ENCODE peak calls at places on chromosomes 7 and 10, in eight cellular contexts. One of them, this sample, is unnamed.

GRCh38 chr7:130841416-130841815 is 107.4 kb upstream of the KLF14 start:
- DNase-seq in stomach: no peak
- DNase-seq in caudate nucleus: no peak
- DNase-seq in adrenal gland: no peak
- DNase-seq in PC-9: no peak
- DNase-seq in mammary epithelial cell: no peak
- DNase-seq in right cardiac atrium: no peak
- DNase-seq in A549: no peak
- DNase-seq in this sample: no peak

GRCh38 chr7:144824360-144824759 is 11.5 kb downstream of the TPK1 start:
- DNase-seq in PC-9: peak; percentile 65
- DNase-seq in mammary epithelial cell: peak; percentile 60
- DNase-seq in right cardiac atrium: no peak
- DNase-seq in adrenal gland: no peak
- DNase-seq in stomach: no peak
- DNase-seq in caudate nucleus: no peak
- DNase-seq in A549: peak; percentile 9
- DNase-seq in this sample: no peak

GRCh38 chr10:72906446-72906845 is 12.9 kb downstream of the OIT3 start:
- DNase-seq in mammary epithelial cell: peak; percentile 7
- DNase-seq in A549: no peak
- DNase-seq in right cardiac atrium: no peak
- DNase-seq in stomach: no peak
- DNase-seq in caudate nucleus: no peak
- DNase-seq in adrenal gland: no peak
- DNase-seq in PC-9: no peak
- DNase-seq in this sample: no peak

GRCh38 chr7:98514211-98515150 is 102.6 kb upstream of the NPTX2 start:
- DNase-seq in right cardiac atrium: no peak
- DNase-seq in mammary epithelial cell: no peak
- DNase-seq in caudate nucleus: no peak
- DNase-seq in PC-9: no peak
- DNase-seq in A549: no peak
- DNase-seq in adrenal gland: no peak
- DNase-seq in stomach: no peak
- DNase-seq in this sample: no peak

GRCh38 chr7:21454182-21454581 is 26.3 kb downstream of the SP4 start:
- DNase-seq in stomach: no peak
- DNase-seq in mammary epithelial cell: peak; percentile 0
- DNase-seq in right cardiac atrium: no peak
- DNase-seq in A549: no peak
- DNase-seq in PC-9: no peak
- DNase-seq in caudate nucleus: no peak
- DNase-seq in adrenal gland: no peak
- DNase-seq in this sample: no peak

GRCh38 chr7:158702196-158702595 is 2.4 kb downstream of the NCAPG2 start:
- DNase-seq in adrenal gland: no peak
- DNase-seq in caudate nucleus: no peak
- DNase-seq in stomach: no peak
- DNase-seq in PC-9: no peak
- DNase-seq in right cardiac atrium: no peak
- DNase-seq in A549: no peak
- DNase-seq in mammary epithelial cell: no peak
- DNase-seq in this sample: no peak

GRCh38 chr10:117511601-117512390 is 30.8 kb upstream of the EMX2 start:
- DNase-seq in mammary epithelial cell: no peak
- DNase-seq in right cardiac atrium: no peak
- DNase-seq in A549: no peak
- DNase-seq in caudate nucleus: no peak
- DNase-seq in adrenal gland: no peak
- DNase-seq in stomach: no peak
- DNase-seq in PC-9: no peak
- DNase-seq in this sample: no peak

GRCh38 chr10:125035136-125035535 is 93.2 kb downstream of the ZRANB1 start:
- DNase-seq in PC-9: no peak
- DNase-seq in A549: peak; percentile 40
- DNase-seq in stomach: no peak
- DNase-seq in right cardiac atrium: no peak
- DNase-seq in adrenal gland: no peak
- DNase-seq in mammary epithelial cell: peak; percentile 83
- DNase-seq in caudate nucleus: no peak
- DNase-seq in this sample: no peak

GRCh38 chr10:31299119-31299518 is 19.9 kb upstream of the ZEB1 start:
- DNase-seq in right cardiac atrium: no peak
- DNase-seq in A549: no peak
- DNase-seq in caudate nucleus: no peak
- DNase-seq in stomach: no peak
- DNase-seq in mammary epithelial cell: peak; percentile 39
- DNase-seq in PC-9: peak; percentile 35
- DNase-seq in adrenal gland: no peak
- DNase-seq in this sample: no peak

GRCh38 chr10:19592276-19592675 is 224.0 kb upstream of the PLXDC2 start:
- DNase-seq in caudate nucleus: no peak
- DNase-seq in mammary epithelial cell: peak; percentile 93
- DNase-seq in A549: peak; percentile 7
- DNase-seq in right cardiac atrium: no peak
- DNase-seq in adrenal gland: peak; percentile 29
- DNase-seq in stomach: no peak
- DNase-seq in PC-9: no peak
- DNase-seq in this sample: no peak

GRCh38 chr7:93148135-93148534 is at the start of gene SAMD9L:
- DNase-seq in A549: peak; percentile 4
- DNase-seq in stomach: no peak
- DNase-seq in caudate nucleus: no peak
- DNase-seq in adrenal gland: peak; percentile 17
- DNase-seq in PC-9: no peak
- DNase-seq in right cardiac atrium: no peak
- DNase-seq in mammary epithelial cell: no peak
- DNase-seq in this sample: no peak

GRCh38 chr7:1080251-1080917 is 7.5 kb upstream of the GPER1 start:
- DNase-seq in A549: no peak
- DNase-seq in PC-9: no peak
- DNase-seq in mammary epithelial cell: no peak
- DNase-seq in right cardiac atrium: no peak
- DNase-seq in caudate nucleus: no peak
- DNase-seq in adrenal gland: no peak
- DNase-seq in stomach: no peak
- DNase-seq in this sample: no peak

GRCh38 chr7:32586291-32587221 is 91.3 kb downstream of the AVL9 start:
- DNase-seq in PC-9: no peak
- DNase-seq in mammary epithelial cell: no peak
- DNase-seq in caudate nucleus: no peak
- DNase-seq in right cardiac atrium: peak; percentile 62
- DNase-seq in stomach: no peak
- DNase-seq in A549: peak; percentile 89
- DNase-seq in adrenal gland: no peak
- DNase-seq in this sample: peak; percentile 54

GRCh38 chr7:96401200-96401599 is 79.3 kb upstream of the SLC25A13 start:
- DNase-seq in PC-9: no peak
- DNase-seq in A549: no peak
- DNase-seq in caudate nucleus: no peak
- DNase-seq in mammary epithelial cell: no peak
- DNase-seq in stomach: no peak
- DNase-seq in adrenal gland: peak; percentile 24
- DNase-seq in right cardiac atrium: no peak
- DNase-seq in this sample: no peak

GRCh38 chr10:43649149-43649523 is 455 bp upstream of the ZNF32 start:
- DNase-seq in right cardiac atrium: no peak
- DNase-seq in adrenal gland: no peak
- DNase-seq in PC-9: no peak
- DNase-seq in stomach: no peak
- DNase-seq in caudate nucleus: no peak
- DNase-seq in mammary epithelial cell: no peak
- DNase-seq in A549: no peak
- DNase-seq in this sample: no peak
- H3K27ac ChIP-seq in right cardiac atrium: peak overlapping the region; percentile 82
- H3K27ac ChIP-seq in adrenal gland: peak overlapping the region; percentile 77
- H3K27ac ChIP-seq in PC-9: no peak overlapping the region
- H3K27ac ChIP-seq in stomach: peak overlapping the region; percentile 81
- H3K27ac ChIP-seq in caudate nucleus: peak overlapping the region; percentile 60
- H3K27ac ChIP-seq in mammary epithelial cell: no peak overlapping the region
- H3K27ac ChIP-seq in A549: peak overlapping the region; percentile 81
- H3K27ac ChIP-seq in this sample: peak overlapping the region; percentile 92

GRCh38 chr7:134933460-134934068 is 52.7 kb upstream of the AGBL3 start:
- DNase-seq in adrenal gland: no peak
- DNase-seq in stomach: no peak
- DNase-seq in right cardiac atrium: no peak
- DNase-seq in caudate nucleus: no peak
- DNase-seq in PC-9: no peak
- DNase-seq in A549: no peak
- DNase-seq in mammary epithelial cell: no peak
- DNase-seq in this sample: no peak
- H3K27ac ChIP-seq in adrenal gland: peak overlapping the region; percentile 33
- H3K27ac ChIP-seq in stomach: peak overlapping the region; percentile 68
- H3K27ac ChIP-seq in right cardiac atrium: peak overlapping the region; percentile 96
- H3K27ac ChIP-seq in caudate nucleus: no peak overlapping the region
- H3K27ac ChIP-seq in PC-9: no peak overlapping the region
- H3K27ac ChIP-seq in A549: no peak overlapping the region
- H3K27ac ChIP-seq in mammary epithelial cell: no peak overlapping the region
- H3K27ac ChIP-seq in this sample: peak overlapping the region; percentile 75

DNA sequence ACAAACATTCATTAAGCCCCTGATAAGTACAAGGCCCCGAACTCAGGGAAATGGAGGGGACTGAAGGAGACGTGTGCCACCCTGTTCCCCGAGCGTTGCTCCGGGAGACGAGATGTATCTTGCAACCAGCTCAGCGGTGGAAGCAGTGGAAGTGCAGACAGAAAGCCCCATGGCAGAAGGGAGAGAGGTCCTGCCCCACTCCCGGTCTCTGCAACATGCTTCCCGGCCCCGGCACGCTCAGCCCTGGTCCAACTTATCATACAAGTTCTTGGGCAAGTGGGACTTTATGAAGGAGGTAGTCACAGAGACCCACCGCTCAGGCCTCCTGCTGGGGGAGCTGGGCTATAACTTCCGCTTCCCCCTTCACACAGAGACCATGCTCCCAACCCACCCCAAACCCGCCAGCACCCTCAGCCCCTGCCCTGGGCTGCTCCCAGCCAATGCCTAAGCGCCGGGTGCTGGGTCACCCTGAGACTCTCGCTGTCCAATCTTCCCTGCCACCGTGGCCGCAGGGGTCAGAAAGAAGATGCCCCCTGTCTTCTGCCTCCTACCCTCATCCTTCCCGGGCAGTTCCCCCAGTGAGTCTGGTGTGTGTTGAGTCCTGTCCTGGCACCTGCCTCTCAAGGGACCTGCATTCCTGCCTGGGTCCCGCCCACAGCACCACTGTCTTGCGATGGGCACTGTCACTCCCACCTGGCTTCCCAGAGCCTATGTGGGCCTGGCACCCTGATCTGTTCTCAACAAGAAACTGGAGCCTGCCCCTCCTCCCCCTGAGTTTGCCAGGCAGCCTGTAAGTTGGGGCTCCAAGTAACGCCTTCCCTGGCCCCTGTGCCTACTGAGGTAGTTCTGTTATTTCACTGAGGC is 157.7 kb downstream of the PRKAG2 start:
- DNase-seq in A549: no peak
- DNase-seq in adrenal gland: no peak
- DNase-seq in mammary epithelial cell: no peak
- DNase-seq in PC-9: no peak
- DNase-seq in stomach: no peak
- DNase-seq in caudate nucleus: no peak
- DNase-seq in right cardiac atrium: no peak
- DNase-seq in this sample: no peak
- H3K27ac ChIP-seq in A549: no peak overlapping the region
- H3K27ac ChIP-seq in adrenal gland: no peak overlapping the region
- H3K27ac ChIP-seq in mammary epithelial cell: no peak overlapping the region
- H3K27ac ChIP-seq in PC-9: no peak overlapping the region
- H3K27ac ChIP-seq in stomach: no peak overlapping the region
- H3K27ac ChIP-seq in caudate nucleus: peak overlapping the region; percentile 16
- H3K27ac ChIP-seq in right cardiac atrium: peak overlapping the region; percentile 54
- H3K27ac ChIP-seq in this sample: peak overlapping the region; percentile 89

GRCh38 chr7:89003619-89003956 is 208.1 kb upstream of the TEX47 start:
- DNase-seq in caudate nucleus: no peak
- DNase-seq in mammary epithelial cell: no peak
- DNase-seq in PC-9: no peak
- DNase-seq in adrenal gland: no peak
- DNase-seq in right cardiac atrium: no peak
- DNase-seq in A549: no peak
- DNase-seq in stomach: no peak
- DNase-seq in this sample: no peak
- H3K27ac ChIP-seq in caudate nucleus: no peak overlapping the region
- H3K27ac ChIP-seq in mammary epithelial cell: no peak overlapping the region
- H3K27ac ChIP-seq in PC-9: no peak overlapping the region
- H3K27ac ChIP-seq in adrenal gland: no peak overlapping the region
- H3K27ac ChIP-seq in right cardiac atrium: no peak overlapping the region
- H3K27ac ChIP-seq in A549: no peak overlapping the region
- H3K27ac ChIP-seq in stomach: no peak overlapping the region
- H3K27ac ChIP-seq in this sample: no peak overlapping the region

GRCh38 chr10:131908151-131908550 is 7.3 kb downstream of the PPP2R2D start:
- DNase-seq in PC-9: no peak
- DNase-seq in A549: no peak
- DNase-seq in caudate nucleus: no peak
- DNase-seq in mammary epithelial cell: no peak
- DNase-seq in stomach: no peak
- DNase-seq in adrenal gland: no peak
- DNase-seq in right cardiac atrium: no peak
- DNase-seq in this sample: no peak

GRCh38 chr10:131907679-131908078 is 6.9 kb downstream of the PPP2R2D start:
- DNase-seq in mammary epithelial cell: no peak
- DNase-seq in caudate nucleus: no peak
- DNase-seq in PC-9: no peak
- DNase-seq in right cardiac atrium: no peak
- DNase-seq in adrenal gland: no peak
- DNase-seq in stomach: no peak
- DNase-seq in A549: no peak
- DNase-seq in this sample: no peak

GRCh38 chr10:131906269-131906639 is 5.4 kb downstream of the PPP2R2D start:
- DNase-seq in adrenal gland: no peak
- DNase-seq in right cardiac atrium: no peak
- DNase-seq in PC-9: no peak
- DNase-seq in caudate nucleus: no peak
- DNase-seq in stomach: no peak
- DNase-seq in mammary epithelial cell: no peak
- DNase-seq in A549: no peak
- DNase-seq in this sample: no peak

GRCh38 chr10:131905279-131905595 is 4.4 kb downstream of the PPP2R2D start:
- DNase-seq in A549: no peak
- DNase-seq in adrenal gland: no peak
- DNase-seq in mammary epithelial cell: no peak
- DNase-seq in stomach: no peak
- DNase-seq in PC-9: no peak
- DNase-seq in caudate nucleus: no peak
- DNase-seq in right cardiac atrium: no peak
- DNase-seq in this sample: no peak

DNA sequence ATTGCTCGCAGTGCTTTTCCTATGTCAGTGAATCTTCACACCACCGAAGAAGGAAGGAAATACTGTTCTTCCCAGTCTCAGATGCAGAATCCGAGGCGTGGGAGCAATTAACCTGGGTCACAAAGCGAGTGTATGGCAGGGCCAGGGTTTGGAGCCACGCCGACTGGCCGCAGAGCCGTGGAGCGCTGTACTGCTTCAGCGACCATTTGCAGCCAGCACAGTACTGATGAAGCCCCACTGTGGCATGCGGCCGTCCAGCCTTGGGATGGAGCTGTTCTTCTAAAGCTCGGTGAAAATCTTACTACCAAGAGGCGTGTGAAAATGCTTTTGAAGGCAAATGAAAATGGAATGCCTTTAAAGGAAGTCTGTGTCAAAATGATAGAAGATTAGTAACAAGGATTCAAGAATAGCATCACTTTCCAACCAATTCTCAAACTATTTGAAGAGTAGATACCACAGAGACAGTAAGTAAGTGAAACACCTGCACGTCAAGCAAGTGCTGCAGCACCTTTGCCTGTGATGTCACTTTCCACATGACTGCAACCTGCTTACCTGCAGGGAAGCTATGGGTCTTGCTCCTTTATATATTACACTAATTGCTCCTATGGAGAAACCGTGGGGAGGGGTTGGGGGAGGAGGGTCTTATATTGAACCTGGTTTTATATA is 4.9 kb downstream of the PPP2R2D start:
- DNase-seq in PC-9: no peak
- DNase-seq in adrenal gland: no peak
- DNase-seq in caudate nucleus: no peak
- DNase-seq in stomach: no peak
- DNase-seq in right cardiac atrium: no peak
- DNase-seq in mammary epithelial cell: no peak
- DNase-seq in A549: no peak
- DNase-seq in this sample: no peak
- H3K27ac ChIP-seq in PC-9: no peak overlapping the region
- H3K27ac ChIP-seq in adrenal gland: no peak overlapping the region
- H3K27ac ChIP-seq in caudate nucleus: no peak overlapping the region
- H3K27ac ChIP-seq in stomach: no peak overlapping the region
- H3K27ac ChIP-seq in right cardiac atrium: no peak overlapping the region
- H3K27ac ChIP-seq in mammary epithelial cell: no peak overlapping the region
- H3K27ac ChIP-seq in A549: no peak overlapping the region
- H3K27ac ChIP-seq in this sample: peak overlapping the region; percentile 47